ENCODE peak calls at places on chromosomes 16 and 17, in nine cellular contexts. A is A549, P is GM13977, L is T-helper 17 cell, F is midbrain, Y is transverse colon, C is esophagus squamous epithelium, O is Right ventricle myocardium inferior, R is Caki2. J is an unnamed sample.
A peak's percentile ranks its signal among the peaks of the same experiment; 100 is the strongest.

GRCh38 chr17:65850486-65850885 is 289.0 kb upstream of the AXIN2 start:
- DNase-seq in A (no peak), P (no peak), L (no peak), F (no peak), Y (no peak), C (no peak), O (no peak), R (no peak), J (peak; percentile 26)

GRCh38 chr16:82016268-82016667 is 5.0 kb upstream of the SDR42E1 start:
- DNase-seq in A (peak; percentile 36), P (no peak), L (no peak), F (no peak), Y (no peak), C (no peak), O (no peak), R (no peak), J (no peak)

GRCh38 chr16:75043175-75043937 is 44.5 kb downstream of the ZNRF1 start:
- DNase-seq in A (no peak), P (no peak), L (no peak), F (no peak), Y (no peak), C (no peak), O (no peak), R (peak; percentile 16), J (no peak)

GRCh38 chr17:49361129-49361901 is 735 bp downstream of the ZNF652 start:
- DNase-seq in A (peak; percentile 59), P (peak; percentile 77), L (peak; percentile 84), F (peak; percentile 45), Y (peak; percentile 74), C (peak; percentile 11), O (peak; percentile 71), R (peak; percentile 54), J (peak; percentile 47)

GRCh38 chr17:5921919-5922318 is 148.3 kb upstream of the WSCD1 start:
- DNase-seq in A (peak; percentile 25), P (no peak), L (no peak), F (no peak), Y (no peak), C (no peak), O (no peak), R (peak; percentile 73), J (no peak)

GRCh38 chr16:50282010-50282538 is 15.7 kb downstream of the ADCY7 start:
- DNase-seq in A (no peak), P (peak; percentile 77), L (peak; percentile 44), F (peak; percentile 36), Y (peak; percentile 84), C (peak; percentile 46), O (peak; percentile 92), R (no peak), J (peak; percentile 84)

GRCh38 chr16:49369638-49370219 is 3.9 kb upstream of the C16orf78 start:
- DNase-seq in A (no peak), P (no peak), L (no peak), F (no peak), Y (no peak), C (no peak), O (no peak), R (no peak), J (no peak)

GRCh38 chr17:7217113-7217987 is 2.3 kb downstream of the DLG4 start:
- DNase-seq in A (peak; percentile 74), P (peak; percentile 64), L (no peak), F (no peak), Y (peak; percentile 63), C (no peak), O (no peak), R (no peak), J (peak; percentile 59)

GRCh38 chr16:69490707-69491324 is 66.4 kb downstream of the CYB5B start:
- DNase-seq in A (no peak), P (no peak), L (no peak), F (peak; percentile 62), Y (no peak), C (no peak), O (no peak), R (no peak), J (no peak)

GRCh38 chr16:68368602-68368944 is 57.8 kb downstream of the PRMT7 start:
- DNase-seq in A (no peak), P (peak; percentile 70), L (no peak), F (no peak), Y (no peak), C (no peak), O (peak; percentile 1), R (no peak), J (peak; percentile 78)